ENCODE peak calls at places on chromosomes 1 and 21, in six cellular contexts. A is effector CD8-positive, alpha-beta T cell; O is SHP77; E is heart right ventricle; F is neural progenitor cell; T is nucleus accumbens. C is an unnamed sample.
A peak's percentile ranks its signal among the peaks of the same experiment; 100 is the strongest.

GRCh38 chr1:43454270-43455011 is 710 bp upstream of the HYI start:
- DNase-seq in A (peak; percentile 30), O (peak; percentile 89), E (peak; percentile 56), F (peak; percentile 50), T (peak; percentile 40), C (peak; percentile 100)

GRCh38 chr21:39094847-39095525 is 88.3 kb downstream of the PSMG1 start:
- DNase-seq in A (no peak), O (no peak), E (no peak), F (no peak), T (no peak), C (no peak)

GRCh38 chr1:247357062-247357780 is 25.6 kb upstream of the ZNF496 start:
- DNase-seq in A (no peak), O (no peak), E (no peak), F (no peak), T (no peak), C (no peak)

GRCh38 chr1:41313661-41314131 is 47.5 kb upstream of the FOXO6 start:
- DNase-seq in A (no peak), O (peak; percentile 27), E (no peak), F (peak; percentile 59), T (no peak), C (no peak)

GRCh38 chr21:17610862-17611261 is 1.8 kb downstream of the BTG3 start:
- DNase-seq in A (no peak), O (no peak), E (no peak), F (no peak), T (no peak), C (no peak)

GRCh38 chr1:45925728-45926287 is 122.4 kb downstream of the MAST2 start:
- DNase-seq in A (no peak), O (no peak), E (no peak), F (no peak), T (no peak), C (no peak)

GRCh38 chr1:208524376-208524775 is 280.2 kb upstream of the PLXNA2 start:
- DNase-seq in A (no peak), O (no peak), E (no peak), F (no peak), T (no peak), C (no peak)

GRCh38 chr1:9822897-9823692 is 670 bp downstream of the CLSTN1 start:
- DNase-seq in A (no peak), O (no peak), E (peak; percentile 36), F (peak; percentile 59), T (peak; percentile 23), C (no peak)

GRCh38 chr1:204446413-204447111 is 34.9 kb upstream of the PPP1R15B start:
- DNase-seq in A (peak; percentile 60), O (peak; percentile 83), E (peak; percentile 76), F (peak; percentile 93), T (peak; percentile 24), C (peak; percentile 75)

GRCh38 chr1:156467385-156467784 is 33.2 kb downstream of the MEF2D start:
- DNase-seq in A (no peak), O (no peak), E (no peak), F (no peak), T (no peak), C (no peak)

GRCh38 chr1:195428927-195429326 is 1179.3 kb downstream of the KCNT2 start:
- DNase-seq in A (no peak), O (no peak), E (no peak), F (no peak), T (no peak), C (no peak)

GRCh38 chr21:36282568-36283230 is 37.3 kb upstream of the MORC3 start:
- DNase-seq in A (no peak), O (no peak), E (no peak), F (no peak), T (no peak), C (no peak)

GRCh38 chr1:214418380-214418779 is 133.0 kb downstream of the PTPN14 start:
- DNase-seq in A (no peak), O (no peak), E (no peak), F (no peak), T (no peak), C (no peak)

GRCh38 chr21:45177039-45177438 is 102.7 kb downstream of the ADARB1 start:
- DNase-seq in A (no peak), O (no peak), E (no peak), F (no peak), T (no peak), C (no peak)

GRCh38 chr1:14017531-14017961 is 317.6 kb downstream of the PRDM2 start:
- DNase-seq in A (no peak), O (no peak), E (no peak), F (peak; percentile 44), T (no peak), C (no peak)

GRCh38 chr1:44294588-44295007 is 60.5 kb downstream of the ERI3 start:
- DNase-seq in A (no peak), O (peak; percentile 23), E (no peak), F (peak; percentile 66), T (no peak), C (peak; percentile 61)

GRCh38 chr1:9203623-9204022 is 31.0 kb upstream of the H6PD start:
- DNase-seq in A (no peak), O (no peak), E (no peak), F (no peak), T (no peak), C (no peak)

C was measured in NCI-H774.